ENCODE peak calls at places on chromosomes 7 and 10, in nine cellular contexts. One of them, this sample, is unnamed.

GRCh38 chr10:95234951-95235350 is 40.9 kb downstream of the ACSM6 start:
- DNase-seq in A549: no peak
- DNase-seq in erythroblast: no peak
- DNase-seq in sigmoid colon: no peak
- DNase-seq in esophagus squamous epithelium: no peak
- DNase-seq in GM12891: no peak
- DNase-seq in NB4: no peak
- DNase-seq in ovary: no peak
- DNase-seq in breast epithelium: no peak
- DNase-seq in this sample: no peak

GRCh38 chr7:70693690-70694356 is 438.1 kb upstream of the GALNT17 start:
- DNase-seq in A549: peak; percentile 38
- DNase-seq in erythroblast: no peak
- DNase-seq in sigmoid colon: peak; percentile 77
- DNase-seq in esophagus squamous epithelium: no peak
- DNase-seq in GM12891: peak; percentile 66
- DNase-seq in NB4: peak; percentile 81
- DNase-seq in ovary: peak; percentile 76
- DNase-seq in breast epithelium: peak; percentile 47
- DNase-seq in this sample: peak; percentile 49

GRCh38 chr7:27947581-27948278 is 207.8 kb downstream of the TAX1BP1 start:
- DNase-seq in A549: no peak
- DNase-seq in erythroblast: no peak
- DNase-seq in sigmoid colon: no peak
- DNase-seq in esophagus squamous epithelium: no peak
- DNase-seq in GM12891: no peak
- DNase-seq in NB4: no peak
- DNase-seq in ovary: peak; percentile 36
- DNase-seq in breast epithelium: no peak
- DNase-seq in this sample: peak; percentile 34

GRCh38 chr10:89954787-89955566 is 253.6 kb downstream of the KIF20B start:
- DNase-seq in A549: no peak
- DNase-seq in erythroblast: no peak
- DNase-seq in sigmoid colon: no peak
- DNase-seq in esophagus squamous epithelium: no peak
- DNase-seq in GM12891: no peak
- DNase-seq in NB4: no peak
- DNase-seq in ovary: no peak
- DNase-seq in breast epithelium: no peak
- DNase-seq in this sample: no peak

GRCh38 chr7:71326596-71326995 is 194.7 kb downstream of the GALNT17 start:
- DNase-seq in A549: no peak
- DNase-seq in erythroblast: no peak
- DNase-seq in sigmoid colon: no peak
- DNase-seq in esophagus squamous epithelium: no peak
- DNase-seq in GM12891: no peak
- DNase-seq in NB4: peak; percentile 14
- DNase-seq in ovary: no peak
- DNase-seq in breast epithelium: no peak
- DNase-seq in this sample: no peak

GRCh38 chr7:19215421-19215820 is 70.2 kb upstream of the FERD3L start:
- DNase-seq in A549: no peak
- DNase-seq in erythroblast: no peak
- DNase-seq in sigmoid colon: no peak
- DNase-seq in esophagus squamous epithelium: no peak
- DNase-seq in GM12891: no peak
- DNase-seq in NB4: no peak
- DNase-seq in ovary: no peak
- DNase-seq in breast epithelium: no peak
- DNase-seq in this sample: peak; percentile 26

GRCh38 chr7:151505433-151505832 is 14.3 kb downstream of the RHEB start:
- DNase-seq in A549: no peak
- DNase-seq in erythroblast: no peak
- DNase-seq in sigmoid colon: no peak
- DNase-seq in esophagus squamous epithelium: no peak
- DNase-seq in GM12891: no peak
- DNase-seq in NB4: no peak
- DNase-seq in ovary: no peak
- DNase-seq in breast epithelium: no peak
- DNase-seq in this sample: no peak

GRCh38 chr10:124736491-124737136 is 7.6 kb downstream of the FAM53B start:
- DNase-seq in A549: peak; percentile 36
- DNase-seq in erythroblast: no peak
- DNase-seq in sigmoid colon: peak; percentile 95
- DNase-seq in esophagus squamous epithelium: no peak
- DNase-seq in GM12891: no peak
- DNase-seq in NB4: no peak
- DNase-seq in ovary: peak; percentile 92
- DNase-seq in breast epithelium: peak; percentile 46
- DNase-seq in this sample: peak; percentile 74

GRCh38 chr10:121975295-121976086 is 474 bp upstream of the NSMCE4A start:
- DNase-seq in A549: no peak
- DNase-seq in erythroblast: no peak
- DNase-seq in sigmoid colon: no peak
- DNase-seq in esophagus squamous epithelium: no peak
- DNase-seq in GM12891: no peak
- DNase-seq in NB4: peak; percentile 21
- DNase-seq in ovary: no peak
- DNase-seq in breast epithelium: peak; percentile 47
- DNase-seq in this sample: no peak

GRCh38 chr7:108109216-108109908 is 20.8 kb downstream of the LAMB4 start:
- DNase-seq in A549: peak; percentile 48
- DNase-seq in erythroblast: no peak
- DNase-seq in sigmoid colon: no peak
- DNase-seq in esophagus squamous epithelium: no peak
- DNase-seq in GM12891: no peak
- DNase-seq in NB4: peak; percentile 56
- DNase-seq in ovary: no peak
- DNase-seq in breast epithelium: no peak
- DNase-seq in this sample: no peak

GRCh38 chr10:103736763-103737162 is 118.6 kb downstream of the SH3PXD2A start:
- DNase-seq in A549: peak; percentile 67
- DNase-seq in erythroblast: peak; percentile 14
- DNase-seq in sigmoid colon: no peak
- DNase-seq in esophagus squamous epithelium: no peak
- DNase-seq in GM12891: no peak
- DNase-seq in NB4: peak; percentile 52
- DNase-seq in ovary: no peak
- DNase-seq in breast epithelium: no peak
- DNase-seq in this sample: no peak

GRCh38 chr10:48608279-48608681 is 3.4 kb upstream of the ARHGAP22 start:
- DNase-seq in A549: peak; percentile 57
- DNase-seq in erythroblast: peak; percentile 12
- DNase-seq in sigmoid colon: no peak
- DNase-seq in esophagus squamous epithelium: no peak
- DNase-seq in GM12891: peak; percentile 67
- DNase-seq in NB4: peak; percentile 66
- DNase-seq in ovary: no peak
- DNase-seq in breast epithelium: no peak
- DNase-seq in this sample: peak; percentile 51

GRCh38 chr7:155361363-155361680 is 63.6 kb downstream of the INSIG1 start:
- DNase-seq in A549: no peak
- DNase-seq in erythroblast: no peak
- DNase-seq in sigmoid colon: no peak
- DNase-seq in esophagus squamous epithelium: no peak
- DNase-seq in GM12891: no peak
- DNase-seq in NB4: peak; percentile 48
- DNase-seq in ovary: no peak
- DNase-seq in breast epithelium: no peak
- DNase-seq in this sample: no peak

GRCh38 chr7:36658603-36659516 is 65.4 kb downstream of the AOAH start:
- DNase-seq in A549: peak; percentile 68
- DNase-seq in erythroblast: no peak
- DNase-seq in sigmoid colon: no peak
- DNase-seq in esophagus squamous epithelium: no peak
- DNase-seq in GM12891: no peak
- DNase-seq in NB4: peak; percentile 53
- DNase-seq in ovary: no peak
- DNase-seq in breast epithelium: peak; percentile 48
- DNase-seq in this sample: peak; percentile 93

GRCh38 chr7:1044189-1045037 is at the start of gene GPR146:
- DNase-seq in A549: peak; percentile 91
- DNase-seq in erythroblast: peak; percentile 97
- DNase-seq in sigmoid colon: peak; percentile 99
- DNase-seq in esophagus squamous epithelium: peak; percentile 75
- DNase-seq in GM12891: peak; percentile 100
- DNase-seq in NB4: peak; percentile 99
- DNase-seq in ovary: peak; percentile 99
- DNase-seq in breast epithelium: peak; percentile 97
- DNase-seq in this sample: peak; percentile 100
- TF ChIP-seq POLR2A in A549: no peak
- TF ChIP-seq POLR2A in erythroblast: peak; percentile 57
- TF ChIP-seq POLR2A in sigmoid colon: peak; percentile 12
- TF ChIP-seq POLR2A in esophagus squamous epithelium: no peak
- TF ChIP-seq POLR2A in GM12891: no peak
- TF ChIP-seq POLR2A in NB4: peak; percentile 43
- TF ChIP-seq POLR2A in ovary: peak; percentile 47
- TF ChIP-seq POLR2A in breast epithelium: peak; percentile 30
- TF ChIP-seq POLR2A in this sample: peak; percentile 45

GRCh38 chr7:45888185-45888992 is at the start of gene IGFBP1:
- DNase-seq in A549: peak; percentile 40
- DNase-seq in erythroblast: no peak
- DNase-seq in sigmoid colon: no peak
- DNase-seq in esophagus squamous epithelium: no peak
- DNase-seq in GM12891: no peak
- DNase-seq in NB4: no peak
- DNase-seq in ovary: no peak
- DNase-seq in breast epithelium: no peak
- DNase-seq in this sample: no peak
- TF ChIP-seq POLR2A in A549: peak; percentile 22
- TF ChIP-seq POLR2A in erythroblast: no peak
- TF ChIP-seq POLR2A in sigmoid colon: no peak
- TF ChIP-seq POLR2A in esophagus squamous epithelium: no peak
- TF ChIP-seq POLR2A in GM12891: no peak
- TF ChIP-seq POLR2A in NB4: no peak
- TF ChIP-seq POLR2A in ovary: no peak
- TF ChIP-seq POLR2A in breast epithelium: no peak
- TF ChIP-seq POLR2A in this sample: peak; percentile 63

GRCh38 chr7:74454948-74455804 is 1.5 kb downstream of the GTF2IRD1 start:
- DNase-seq in A549: no peak
- DNase-seq in erythroblast: no peak
- DNase-seq in sigmoid colon: no peak
- DNase-seq in esophagus squamous epithelium: no peak
- DNase-seq in GM12891: no peak
- DNase-seq in NB4: no peak
- DNase-seq in ovary: peak; percentile 63
- DNase-seq in breast epithelium: peak; percentile 41
- DNase-seq in this sample: no peak
- TF ChIP-seq POLR2A in A549: no peak
- TF ChIP-seq POLR2A in erythroblast: no peak
- TF ChIP-seq POLR2A in sigmoid colon: no peak
- TF ChIP-seq POLR2A in esophagus squamous epithelium: no peak
- TF ChIP-seq POLR2A in GM12891: no peak
- TF ChIP-seq POLR2A in NB4: no peak
- TF ChIP-seq POLR2A in ovary: no peak
- TF ChIP-seq POLR2A in breast epithelium: no peak
- TF ChIP-seq POLR2A in this sample: no peak

GRCh38 chr7:73718905-73719805 is at the start of gene STX1A:
- DNase-seq in A549: peak; percentile 66
- DNase-seq in erythroblast: peak; percentile 59
- DNase-seq in sigmoid colon: peak; percentile 84
- DNase-seq in esophagus squamous epithelium: no peak
- DNase-seq in GM12891: peak; percentile 89
- DNase-seq in NB4: peak; percentile 80
- DNase-seq in ovary: peak; percentile 82
- DNase-seq in breast epithelium: peak; percentile 43
- DNase-seq in this sample: peak; percentile 75
- TF ChIP-seq POLR2A in A549: peak; percentile 63
- TF ChIP-seq POLR2A in erythroblast: no peak
- TF ChIP-seq POLR2A in sigmoid colon: no peak
- TF ChIP-seq POLR2A in esophagus squamous epithelium: no peak
- TF ChIP-seq POLR2A in GM12891: no peak
- TF ChIP-seq POLR2A in NB4: peak; percentile 50
- TF ChIP-seq POLR2A in ovary: no peak
- TF ChIP-seq POLR2A in breast epithelium: no peak
- TF ChIP-seq POLR2A in this sample: peak; percentile 82

GRCh38 chr7:105003875-105004510 is 10.0 kb upstream of the KMT2E start:
- DNase-seq in A549: no peak
- DNase-seq in erythroblast: no peak
- DNase-seq in sigmoid colon: no peak
- DNase-seq in esophagus squamous epithelium: no peak
- DNase-seq in GM12891: no peak
- DNase-seq in NB4: no peak
- DNase-seq in ovary: no peak
- DNase-seq in breast epithelium: no peak
- DNase-seq in this sample: no peak
- TF ChIP-seq POLR2A in A549: no peak
- TF ChIP-seq POLR2A in erythroblast: no peak
- TF ChIP-seq POLR2A in sigmoid colon: no peak
- TF ChIP-seq POLR2A in esophagus squamous epithelium: no peak
- TF ChIP-seq POLR2A in GM12891: no peak
- TF ChIP-seq POLR2A in NB4: no peak
- TF ChIP-seq POLR2A in ovary: no peak
- TF ChIP-seq POLR2A in breast epithelium: no peak
- TF ChIP-seq POLR2A in this sample: no peak

GRCh38 chr7:137985253-137985896 is 16.5 kb downstream of the CREB3L2 start:
- DNase-seq in A549: no peak
- DNase-seq in erythroblast: no peak
- DNase-seq in sigmoid colon: no peak
- DNase-seq in esophagus squamous epithelium: no peak
- DNase-seq in GM12891: no peak
- DNase-seq in NB4: no peak
- DNase-seq in ovary: no peak
- DNase-seq in breast epithelium: no peak
- DNase-seq in this sample: no peak
- TF ChIP-seq POLR2A in A549: no peak
- TF ChIP-seq POLR2A in erythroblast: no peak
- TF ChIP-seq POLR2A in sigmoid colon: no peak
- TF ChIP-seq POLR2A in esophagus squamous epithelium: no peak
- TF ChIP-seq POLR2A in GM12891: no peak
- TF ChIP-seq POLR2A in NB4: no peak
- TF ChIP-seq POLR2A in ovary: no peak
- TF ChIP-seq POLR2A in breast epithelium: no peak
- TF ChIP-seq POLR2A in this sample: no peak

DNA sequence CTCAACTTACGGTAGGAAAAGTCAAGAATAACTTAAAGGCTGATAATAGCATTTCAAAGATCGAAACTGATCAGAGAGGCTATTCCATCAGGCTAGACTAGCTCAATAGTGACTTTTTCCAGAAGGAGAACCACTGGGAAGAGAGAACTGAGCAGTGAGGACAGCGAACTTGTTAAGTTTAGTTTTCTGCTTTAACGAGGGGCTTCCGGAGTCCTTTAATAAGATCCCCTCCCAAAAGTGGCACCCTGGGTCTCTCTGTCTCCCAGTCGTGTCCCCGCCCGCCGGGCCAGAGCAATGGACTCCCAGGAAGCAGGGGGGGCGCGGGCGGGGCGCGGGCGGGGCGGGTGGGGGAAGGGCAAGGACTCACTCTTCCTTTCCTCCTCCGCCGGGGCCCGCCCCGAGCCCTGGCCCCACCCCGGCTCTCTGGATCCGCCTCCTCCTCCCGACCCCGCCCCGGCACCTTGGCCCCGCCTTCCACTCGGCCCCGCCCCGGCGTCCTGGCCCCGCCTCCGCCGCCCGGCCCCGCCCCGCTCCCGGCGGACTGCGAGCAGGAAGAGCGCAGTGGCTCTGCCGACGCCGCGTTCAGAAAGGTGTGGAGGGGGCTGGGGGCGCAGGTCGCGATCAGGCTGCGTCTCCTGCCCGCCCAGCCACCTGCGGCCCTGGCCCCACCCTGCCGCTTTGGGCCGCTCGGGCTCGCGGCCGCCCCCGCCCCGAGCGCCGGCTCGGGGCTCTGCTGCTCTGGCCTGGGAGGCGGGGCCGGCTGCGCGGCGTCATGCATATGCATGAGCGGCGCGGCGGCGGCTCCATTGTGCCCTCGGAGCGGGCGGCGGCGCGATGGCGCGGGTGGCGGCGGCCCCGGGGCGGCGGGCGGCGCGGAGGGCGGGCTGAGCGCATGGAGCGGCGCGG is at the start of gene ZMIZ2:
- DNase-seq in A549: peak; percentile 88
- DNase-seq in erythroblast: peak; percentile 91
- DNase-seq in sigmoid colon: peak; percentile 97
- DNase-seq in esophagus squamous epithelium: peak; percentile 70
- DNase-seq in GM12891: peak; percentile 88
- DNase-seq in NB4: peak; percentile 93
- DNase-seq in ovary: peak; percentile 95
- DNase-seq in breast epithelium: peak; percentile 84
- DNase-seq in this sample: peak; percentile 98
- TF ChIP-seq POLR2A in A549: peak; percentile 52
- TF ChIP-seq POLR2A in erythroblast: peak; percentile 43
- TF ChIP-seq POLR2A in sigmoid colon: no peak
- TF ChIP-seq POLR2A in esophagus squamous epithelium: no peak
- TF ChIP-seq POLR2A in GM12891: no peak
- TF ChIP-seq POLR2A in NB4: peak; percentile 66
- TF ChIP-seq POLR2A in ovary: peak; percentile 42
- TF ChIP-seq POLR2A in breast epithelium: no peak
- TF ChIP-seq POLR2A in this sample: peak; percentile 83